ENCODE peak calls at places on chromosome 17, in six cellular contexts. One of them, this sample, is unnamed.

GRCh38 chr17:8862213-8863056 is 5.0 kb downstream of the PIK3R6 start:
- DNase-seq in mucosa of descending colon: no peak
- DNase-seq in B cell: no peak
- DNase-seq in fibroblast of mammary gland: no peak
- DNase-seq in lower leg skin: peak
- DNase-seq in hepatocyte: no peak
- DNase-seq in this sample: no peak

GRCh38 chr17:48575673-48576478 is 2.3 kb downstream of the HOXB4 start:
- DNase-seq in mucosa of descending colon: no peak
- DNase-seq in B cell: no peak
- DNase-seq in fibroblast of mammary gland: no peak
- DNase-seq in lower leg skin: no peak
- DNase-seq in hepatocyte: no peak
- DNase-seq in this sample: no peak

GRCh38 chr17:21286066-21286770 is 1.7 kb downstream of the MAP2K3 start:
- DNase-seq in mucosa of descending colon: peak
- DNase-seq in B cell: no peak
- DNase-seq in fibroblast of mammary gland: peak
- DNase-seq in lower leg skin: peak
- DNase-seq in hepatocyte: peak
- DNase-seq in this sample: peak

GRCh38 chr17:76716834-76717205 is 6.1 kb upstream of the MXRA7 start:
- DNase-seq in mucosa of descending colon: no peak
- DNase-seq in B cell: no peak
- DNase-seq in fibroblast of mammary gland: peak
- DNase-seq in lower leg skin: no peak
- DNase-seq in hepatocyte: no peak
- DNase-seq in this sample: no peak

GRCh38 chr17:180380-181212 is 854 bp downstream of the DOC2B start:
- DNase-seq in mucosa of descending colon: no peak
- DNase-seq in B cell: no peak
- DNase-seq in fibroblast of mammary gland: no peak
- DNase-seq in lower leg skin: no peak
- DNase-seq in hepatocyte: peak
- DNase-seq in this sample: no peak

GRCh38 chr17:33602981-33603380 is 309.9 kb upstream of the ASIC2 start:
- DNase-seq in mucosa of descending colon: no peak
- DNase-seq in B cell: no peak
- DNase-seq in fibroblast of mammary gland: no peak
- DNase-seq in lower leg skin: no peak
- DNase-seq in hepatocyte: peak
- DNase-seq in this sample: no peak

GRCh38 chr17:17050346-17051345 is 8.4 kb downstream of the MPRIP start:
- DNase-seq in mucosa of descending colon: no peak
- DNase-seq in B cell: no peak
- DNase-seq in fibroblast of mammary gland: no peak
- DNase-seq in lower leg skin: peak
- DNase-seq in hepatocyte: no peak
- DNase-seq in this sample: no peak

GRCh38 chr17:66734544-66734943 is 100.4 kb upstream of the CACNG5 start:
- DNase-seq in mucosa of descending colon: no peak
- DNase-seq in B cell: no peak
- DNase-seq in fibroblast of mammary gland: no peak
- DNase-seq in lower leg skin: no peak
- DNase-seq in hepatocyte: no peak
- DNase-seq in this sample: no peak

GRCh38 chr17:31595666-31596381 is 204.3 kb downstream of the RAB11FIP4 start:
- DNase-seq in mucosa of descending colon: no peak
- DNase-seq in B cell: no peak
- DNase-seq in fibroblast of mammary gland: peak
- DNase-seq in lower leg skin: peak
- DNase-seq in hepatocyte: peak
- DNase-seq in this sample: no peak

GRCh38 chr17:62792122-62792800 is 15.9 kb downstream of the MARCHF10 start:
- DNase-seq in mucosa of descending colon: no peak
- DNase-seq in B cell: no peak
- DNase-seq in fibroblast of mammary gland: peak
- DNase-seq in lower leg skin: peak
- DNase-seq in hepatocyte: no peak
- DNase-seq in this sample: no peak

GRCh38 chr17:77840156-77840555 is 118.3 kb upstream of the TNRC6C start:
- DNase-seq in mucosa of descending colon: peak
- DNase-seq in B cell: no peak
- DNase-seq in fibroblast of mammary gland: no peak
- DNase-seq in lower leg skin: no peak
- DNase-seq in hepatocyte: peak
- DNase-seq in this sample: no peak

GRCh38 chr17:21452377-21453143 is 76.4 kb downstream of the KCNJ12 start:
- DNase-seq in mucosa of descending colon: peak
- DNase-seq in B cell: no peak
- DNase-seq in fibroblast of mammary gland: peak
- DNase-seq in lower leg skin: peak
- DNase-seq in hepatocyte: peak
- DNase-seq in this sample: peak

GRCh38 chr17:82103588-82104451 is 5.8 kb upstream of the FASN start:
- DNase-seq in mucosa of descending colon: peak
- DNase-seq in B cell: no peak
- DNase-seq in fibroblast of mammary gland: peak
- DNase-seq in lower leg skin: no peak
- DNase-seq in hepatocyte: peak
- DNase-seq in this sample: no peak

GRCh38 chr17:20999044-20999573 is 43.7 kb downstream of the USP22 start:
- DNase-seq in mucosa of descending colon: no peak
- DNase-seq in B cell: no peak
- DNase-seq in fibroblast of mammary gland: peak
- DNase-seq in lower leg skin: no peak
- DNase-seq in hepatocyte: peak
- DNase-seq in this sample: peak

GRCh38 chr17:77028900-77029299 is 111.9 kb upstream of the SEC14L1 start:
- DNase-seq in mucosa of descending colon: no peak
- DNase-seq in B cell: no peak
- DNase-seq in fibroblast of mammary gland: no peak
- DNase-seq in lower leg skin: no peak
- DNase-seq in hepatocyte: no peak
- DNase-seq in this sample: no peak

GRCh38 chr17:17781591-17782424 is 55.0 kb downstream of the SREBF1 start:
- DNase-seq in mucosa of descending colon: peak
- DNase-seq in B cell: no peak
- DNase-seq in fibroblast of mammary gland: peak
- DNase-seq in lower leg skin: peak
- DNase-seq in hepatocyte: peak
- DNase-seq in this sample: no peak

GRCh38 chr17:53090770-53091169 is 732.0 kb upstream of the KIF2B start:
- DNase-seq in mucosa of descending colon: no peak
- DNase-seq in B cell: no peak
- DNase-seq in fibroblast of mammary gland: no peak
- DNase-seq in lower leg skin: no peak
- DNase-seq in hepatocyte: no peak
- DNase-seq in this sample: no peak

GRCh38 chr17:63932008-63932561 is at the start of gene CD79B:
- DNase-seq in mucosa of descending colon: no peak
- DNase-seq in B cell: peak
- DNase-seq in fibroblast of mammary gland: no peak
- DNase-seq in lower leg skin: no peak
- DNase-seq in hepatocyte: no peak
- DNase-seq in this sample: no peak

GRCh38 chr17:19717411-19717908 is 1.1 kb upstream of the SLC47A2 start:
- DNase-seq in mucosa of descending colon: no peak
- DNase-seq in B cell: no peak
- DNase-seq in fibroblast of mammary gland: no peak
- DNase-seq in lower leg skin: no peak
- DNase-seq in hepatocyte: no peak
- DNase-seq in this sample: no peak

GRCh38 chr17:19718041-19718612 is 1.7 kb upstream of the SLC47A2 start:
- DNase-seq in mucosa of descending colon: no peak
- DNase-seq in B cell: no peak
- DNase-seq in fibroblast of mammary gland: no peak
- DNase-seq in lower leg skin: no peak
- DNase-seq in hepatocyte: no peak
- DNase-seq in this sample: no peak

GRCh38 chr17:19719365-19720209 is 3.2 kb upstream of the SLC47A2 start:
- DNase-seq in mucosa of descending colon: no peak
- DNase-seq in B cell: no peak
- DNase-seq in fibroblast of mammary gland: no peak
- DNase-seq in lower leg skin: no peak
- DNase-seq in hepatocyte: peak
- DNase-seq in this sample: no peak

GRCh38 chr17:19720210-19720475 is 3.8 kb upstream of the SLC47A2 start:
- DNase-seq in mucosa of descending colon: peak
- DNase-seq in B cell: no peak
- DNase-seq in fibroblast of mammary gland: no peak
- DNase-seq in lower leg skin: no peak
- DNase-seq in hepatocyte: no peak
- DNase-seq in this sample: no peak

GRCh38 chr17:19718613-19719364 is 2.4 kb upstream of the SLC47A2 start:
- DNase-seq in mucosa of descending colon: no peak
- DNase-seq in B cell: no peak
- DNase-seq in fibroblast of mammary gland: no peak
- DNase-seq in lower leg skin: no peak
- DNase-seq in hepatocyte: no peak
- DNase-seq in this sample: no peak
- TF ChIP-seq CTCF in mucosa of descending colon: no peak
- TF ChIP-seq CTCF in B cell: no peak
- TF ChIP-seq CTCF in fibroblast of mammary gland: no peak
- TF ChIP-seq CTCF in lower leg skin: no peak
- TF ChIP-seq CTCF in hepatocyte: no peak
- TF ChIP-seq CTCF in this sample: no peak

GRCh38 chr17:74892013-74892841 is 1.2 kb downstream of the FADS6 start:
- DNase-seq in mucosa of descending colon: no peak
- DNase-seq in B cell: no peak
- DNase-seq in fibroblast of mammary gland: no peak
- DNase-seq in lower leg skin: no peak
- DNase-seq in hepatocyte: no peak
- DNase-seq in this sample: no peak
- TF ChIP-seq CTCF in mucosa of descending colon: no peak
- TF ChIP-seq CTCF in B cell: no peak
- TF ChIP-seq CTCF in fibroblast of mammary gland: no peak
- TF ChIP-seq CTCF in lower leg skin: no peak
- TF ChIP-seq CTCF in hepatocyte: no peak
- TF ChIP-seq CTCF in this sample: no peak

DNA sequence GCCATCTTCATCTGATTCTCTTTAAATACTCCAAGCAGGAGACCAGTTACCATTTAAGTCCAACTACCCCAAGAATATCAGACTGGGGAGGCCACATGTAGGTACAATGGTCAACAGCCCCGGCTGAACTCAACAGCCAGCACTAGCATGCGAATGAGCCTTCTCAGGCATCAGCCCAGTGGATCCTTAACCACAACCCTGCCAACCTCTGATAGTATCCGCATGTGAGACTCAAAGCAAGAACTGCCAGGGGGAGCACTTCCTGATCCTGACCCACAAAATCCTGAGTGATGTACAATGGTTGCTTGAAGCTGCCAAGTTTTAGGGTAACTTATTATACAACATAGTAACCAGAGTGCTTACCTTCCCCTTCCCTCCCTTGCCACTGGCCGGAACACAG is 4.0 kb downstream of the PYY start:
- DNase-seq in mucosa of descending colon: no peak
- DNase-seq in B cell: no peak
- DNase-seq in fibroblast of mammary gland: no peak
- DNase-seq in lower leg skin: no peak
- DNase-seq in hepatocyte: no peak
- DNase-seq in this sample: no peak
- TF ChIP-seq CTCF in mucosa of descending colon: no peak
- TF ChIP-seq CTCF in B cell: no peak
- TF ChIP-seq CTCF in fibroblast of mammary gland: no peak
- TF ChIP-seq CTCF in lower leg skin: no peak
- TF ChIP-seq CTCF in hepatocyte: no peak
- TF ChIP-seq CTCF in this sample: no peak

DNA sequence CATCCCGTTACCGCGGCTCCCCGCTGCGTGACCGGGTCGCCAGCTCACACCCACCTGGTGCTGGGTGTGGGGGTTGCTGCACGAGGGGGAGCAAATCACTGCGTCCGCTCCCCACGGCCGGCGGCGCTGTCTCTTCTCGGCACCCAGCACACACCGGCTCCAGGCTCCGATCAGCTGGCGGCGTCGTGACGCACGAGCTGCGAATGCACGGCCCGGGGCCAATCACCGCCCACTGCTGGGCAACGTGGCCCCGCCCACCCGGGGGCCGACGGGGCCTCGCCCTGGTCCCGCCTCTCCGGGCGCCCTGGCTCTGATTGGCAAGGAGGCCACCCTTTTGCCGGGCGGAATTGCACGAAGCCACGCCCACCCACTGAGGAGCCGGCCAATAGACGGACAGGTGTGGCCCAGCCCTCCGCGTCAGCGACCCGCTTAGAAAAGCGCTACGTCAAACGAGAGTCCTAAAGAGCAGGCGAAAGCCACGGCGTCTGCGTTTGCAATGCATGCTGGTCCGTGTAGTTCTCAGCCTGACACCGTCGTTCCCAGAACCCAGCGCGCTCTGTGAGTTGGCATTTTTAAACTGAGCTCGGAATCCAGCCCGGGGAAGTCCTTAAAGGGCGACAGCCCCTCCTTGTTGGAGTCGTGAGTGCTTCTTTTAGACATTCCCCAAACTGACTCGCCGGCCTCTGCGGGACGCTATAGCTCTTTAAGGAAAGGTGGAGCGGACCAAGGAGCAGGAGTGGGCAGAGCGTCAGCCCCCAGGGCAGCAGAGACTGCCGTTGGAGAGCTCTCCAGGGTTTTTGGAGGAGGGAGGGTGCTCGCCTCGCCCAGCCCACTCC is 6.1 kb upstream of the TLCD2 start:
- DNase-seq in mucosa of descending colon: peak
- DNase-seq in B cell: peak
- DNase-seq in fibroblast of mammary gland: peak
- DNase-seq in lower leg skin: peak
- DNase-seq in hepatocyte: peak
- DNase-seq in this sample: peak
- TF ChIP-seq CTCF in mucosa of descending colon: no peak
- TF ChIP-seq CTCF in B cell: no peak
- TF ChIP-seq CTCF in fibroblast of mammary gland: no peak
- TF ChIP-seq CTCF in lower leg skin: no peak
- TF ChIP-seq CTCF in hepatocyte: no peak
- TF ChIP-seq CTCF in this sample: no peak

GRCh38 chr17:68248886-68249872 is 1.3 kb downstream of the AMZ2 start:
- DNase-seq in mucosa of descending colon: no peak
- DNase-seq in B cell: no peak
- DNase-seq in fibroblast of mammary gland: no peak
- DNase-seq in lower leg skin: no peak
- DNase-seq in hepatocyte: no peak
- DNase-seq in this sample: peak

GRCh38 chr17:68248199-68248825 is 469 bp downstream of the AMZ2 start:
- DNase-seq in mucosa of descending colon: no peak
- DNase-seq in B cell: no peak
- DNase-seq in fibroblast of mammary gland: peak
- DNase-seq in lower leg skin: peak
- DNase-seq in hepatocyte: peak
- DNase-seq in this sample: peak

GRCh38 chr17:68246271-68247028 is 1.4 kb upstream of the AMZ2 start:
- DNase-seq in mucosa of descending colon: peak
- DNase-seq in B cell: no peak
- DNase-seq in fibroblast of mammary gland: no peak
- DNase-seq in lower leg skin: peak
- DNase-seq in hepatocyte: no peak
- DNase-seq in this sample: no peak

GRCh38 chr17:68247445-68248198 is at the start of gene AMZ2:
- DNase-seq in mucosa of descending colon: peak
- DNase-seq in B cell: peak
- DNase-seq in fibroblast of mammary gland: peak
- DNase-seq in lower leg skin: peak
- DNase-seq in hepatocyte: peak
- DNase-seq in this sample: peak
- TF ChIP-seq CTCF in mucosa of descending colon: no peak
- TF ChIP-seq CTCF in B cell: no peak
- TF ChIP-seq CTCF in fibroblast of mammary gland: no peak
- TF ChIP-seq CTCF in lower leg skin: no peak
- TF ChIP-seq CTCF in hepatocyte: no peak
- TF ChIP-seq CTCF in this sample: no peak

GRCh38 chr17:59786536-59787319 is 79.3 kb downstream of the VMP1 start:
- DNase-seq in mucosa of descending colon: no peak
- DNase-seq in B cell: peak
- DNase-seq in fibroblast of mammary gland: peak
- DNase-seq in lower leg skin: no peak
- DNase-seq in hepatocyte: peak
- DNase-seq in this sample: peak
- TF ChIP-seq CTCF in mucosa of descending colon: no peak
- TF ChIP-seq CTCF in B cell: no peak
- TF ChIP-seq CTCF in fibroblast of mammary gland: peak
- TF ChIP-seq CTCF in lower leg skin: peak
- TF ChIP-seq CTCF in hepatocyte: no peak
- TF ChIP-seq CTCF in this sample: no peak

This sample was measured in CD14-positive monocyte.